ENCODE peak calls at places on chromosome 4, in ten cellular contexts. T is GM20000; E is posterior vena cava; N is stimulated activated naive CD4-positive, alpha-beta T cell treated with Interleukin-2 at 50 U/mL for 16 hours; F is stimulated activated CD4-positive, alpha-beta T cell treated with anti-CD3 and anti-CD28 coated beads, TNF-alpha, amount 100 ng/mL, for 4 hours; B is EL; U is activated CD8-positive, alpha-beta memory T cell treated with anti-CD3 and anti-CD28 coated beads for 1 hour; X is fibroblast of lung; Q is AG20443; Z is amniotic epithelial cell. K is an unnamed sample.

GRCh38 chr4:106266201-106266600 is 49.8 kb downstream of the TBCK start:
- DNase-seq in T (peak), E (no peak), N (no peak), F (no peak), B (peak), U (no peak), X (peak), Q (peak), Z (peak), K (peak)

GRCh38 chr4:1804638-1805492 is 11.8 kb downstream of the FGFR3 start:
- DNase-seq in T (no peak), E (no peak), N (no peak), F (no peak), B (no peak), U (no peak), X (no peak), Q (no peak), Z (no peak), K (no peak)

GRCh38 chr4:100087743-100088142 is 102.5 kb downstream of the DDIT4L start:
- DNase-seq in T (no peak), E (no peak), N (no peak), F (no peak), B (no peak), U (no peak), X (peak), Q (no peak), Z (no peak), K (no peak)

GRCh38 chr4:83639849-83640493 is 104.1 kb downstream of the GPAT3 start:
- DNase-seq in T (peak), E (no peak), N (peak), F (no peak), B (peak), U (peak), X (peak), Q (peak), Z (peak), K (peak)

GRCh38 chr4:84529169-84529751 is 30.2 kb upstream of the NKX6-1 start:
- DNase-seq in T (peak), E (no peak), N (no peak), F (no peak), B (peak), U (no peak), X (peak), Q (peak), Z (peak), K (peak)

GRCh38 chr4:86688026-86688425 is 93.9 kb downstream of the PTPN13 start:
- DNase-seq in T (no peak), E (no peak), N (no peak), F (no peak), B (no peak), U (no peak), X (no peak), Q (no peak), Z (no peak), K (no peak)

GRCh38 chr4:101400096-101400495 is 52.8 kb upstream of the PPP3CA start:
- DNase-seq in T (no peak), E (no peak), N (no peak), F (no peak), B (peak), U (no peak), X (no peak), Q (no peak), Z (no peak), K (no peak)

GRCh38 chr4:124415206-124415605 is 297.3 kb downstream of the ANKRD50 start:
- DNase-seq in T (no peak), E (no peak), N (no peak), F (no peak), B (peak), U (no peak), X (peak), Q (peak), Z (peak), K (peak)

GRCh38 chr4:76388160-76388908 is 32.6 kb downstream of the CCDC158 start:
- DNase-seq in T (no peak), E (no peak), N (no peak), F (no peak), B (peak), U (no peak), X (no peak), Q (no peak), Z (peak), K (no peak)

GRCh38 chr4:23455482-23455881 is 434.4 kb downstream of the PPARGC1A start:
- DNase-seq in T (no peak), E (no peak), N (no peak), F (no peak), B (no peak), U (no peak), X (peak), Q (no peak), Z (no peak), K (no peak)

GRCh38 chr4:186798951-186799659 is 75.4 kb upstream of the FAT1 start:
- DNase-seq in T (no peak), E (no peak), N (no peak), F (no peak), B (no peak), U (no peak), X (no peak), Q (no peak), Z (peak), K (no peak)

GRCh38 chr4:5198586-5198985 is 147.3 kb downstream of the STK32B start:
- DNase-seq in T (no peak), E (no peak), N (no peak), F (no peak), B (no peak), U (no peak), X (no peak), Q (no peak), Z (no peak), K (no peak)

GRCh38 chr4:16827762-16828724 is 70.4 kb downstream of the LDB2 start:
- DNase-seq in T (no peak), E (no peak), N (no peak), F (no peak), B (peak), U (no peak), X (no peak), Q (peak), Z (no peak), K (no peak)

GRCh38 chr4:39664828-39665731 is 26.4 kb upstream of the SMIM14 start:
- DNase-seq in T (no peak), E (no peak), N (no peak), F (no peak), B (peak), U (no peak), X (peak), Q (peak), Z (peak), K (peak)

GRCh38 chr4:169523796-169524195 is 88.6 kb downstream of the NEK1 start:
- DNase-seq in T (no peak), E (no peak), N (no peak), F (no peak), B (no peak), U (no peak), X (no peak), Q (no peak), Z (no peak), K (no peak)

GRCh38 chr4:73456177-73457022 is 20.4 kb downstream of the AFP start:
- DNase-seq in T (no peak), E (no peak), N (no peak), F (no peak), B (no peak), U (no peak), X (no peak), Q (no peak), Z (no peak), K (no peak)

GRCh38 chr4:10093273-10093621 is 23.4 kb downstream of the WDR1 start:
- DNase-seq in T (no peak), E (no peak), N (no peak), F (no peak), B (no peak), U (no peak), X (no peak), Q (no peak), Z (no peak), K (no peak)

GRCh38 chr4:139682309-139683210 is 16.9 kb downstream of the MGST2 start:
- DNase-seq in T (no peak), E (no peak), N (no peak), F (no peak), B (no peak), U (no peak), X (peak), Q (no peak), Z (peak), K (no peak)

GRCh38 chr4:139622856-139623255 is 42.8 kb upstream of the MGST2 start:
- DNase-seq in T (no peak), E (no peak), N (no peak), F (no peak), B (no peak), U (no peak), X (no peak), Q (no peak), Z (no peak), K (no peak)

GRCh38 chr4:83212041-83212851 is 72.4 kb downstream of the COQ2 start:
- DNase-seq in T (no peak), E (no peak), N (peak), F (no peak), B (no peak), U (peak), X (no peak), Q (no peak), Z (no peak), K (no peak)

GRCh38 chr4:76385974-76386373 is 35.0 kb downstream of the CCDC158 start:
- DNase-seq in T (no peak), E (no peak), N (no peak), F (no peak), B (no peak), U (no peak), X (no peak), Q (no peak), Z (no peak), K (no peak)

GRCh38 chr4:15355464-15355863 is 72.4 kb upstream of the C1QTNF7 start:
- DNase-seq in T (no peak), E (no peak), N (no peak), F (no peak), B (no peak), U (no peak), X (no peak), Q (no peak), Z (no peak), K (no peak)

GRCh38 chr4:77052352-77052751 is 23.4 kb downstream of the CCNI start:
- DNase-seq in T (no peak), E (no peak), N (peak), F (peak), B (peak), U (peak), X (peak), Q (peak), Z (peak), K (peak)